ENCODE peak calls at places on chromosomes 5 and 9, in five cellular contexts. N is HCT116, C is H1, E is HepG2, Z is GM12878. U is an unnamed sample.

GRCh38 chr5:625516-625915 is 13.4 kb downstream of the CEP72 start:
- DNase-seq in E (no peak), C (no peak), N (no peak), Z (no peak), U (no peak)

GRCh38 chr5:72347801-72348305 is 27.7 kb downstream of the PTCD2 start:
- DNase-seq in N (peak), E (no peak), C (no peak), Z (no peak), U (no peak)

GRCh38 chr5:90746119-90746518 is 187.5 kb downstream of the ADGRV1 start:
- DNase-seq in E (no peak), Z (no peak), N (no peak), C (no peak), U (no peak)

GRCh38 chr9:132946624-132947295 is 2.3 kb upstream of the TSC1 start:
- DNase-seq in C (no peak), N (no peak), Z (no peak), E (peak), U (no peak)

GRCh38 chr9:135198889-135199288 is 111.4 kb downstream of the OLFM1 start:
- DNase-seq in E (no peak), C (no peak), Z (no peak), N (no peak), U (no peak)

GRCh38 chr5:74851684-74852353 is 14.4 kb downstream of the FAM169A start:
- DNase-seq in Z (peak), E (no peak), C (no peak), N (no peak), U (no peak)

GRCh38 chr9:27352457-27353188 is 55.7 kb upstream of the EQTN start:
- DNase-seq in Z (peak), C (no peak), N (no peak), E (no peak), U (no peak)

GRCh38 chr9:132181796-132182521 is 20.1 kb downstream of the NTNG2 start:
- DNase-seq in E (no peak), Z (no peak), N (no peak), C (no peak), U (no peak)

GRCh38 chr5:153552886-153553285 is 62.4 kb downstream of the GRIA1 start:
- DNase-seq in Z (no peak), C (no peak), E (no peak), N (no peak), U (no peak)

DNA sequence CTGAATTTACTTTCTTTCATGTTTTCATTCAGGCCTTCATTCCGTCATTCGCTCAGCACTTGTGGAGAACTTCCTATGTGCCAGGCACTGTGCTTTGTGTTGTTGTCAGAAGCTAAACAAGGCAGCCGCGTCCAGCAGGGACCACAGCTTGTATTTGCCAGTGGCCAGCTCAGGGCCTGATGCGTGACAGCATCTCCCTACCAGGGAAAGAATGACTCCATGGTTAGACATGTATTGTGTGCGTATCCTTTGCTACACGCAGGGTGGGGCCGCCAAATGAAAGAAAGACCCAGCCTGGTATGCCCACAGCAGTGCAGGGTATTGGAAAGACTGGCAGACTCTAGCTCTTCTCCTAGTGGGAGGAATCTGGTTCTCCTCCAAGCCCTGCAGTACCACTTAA is 4.7 kb upstream of the COL27A1 start:
- DNase-seq in Z (no peak), C (no peak), E (no peak), N (no peak), U (no peak)
- TF ChIP-seq ZNF274 in Z (no peak), C (no peak), E (no peak), N (no peak), U (no peak)

DNA sequence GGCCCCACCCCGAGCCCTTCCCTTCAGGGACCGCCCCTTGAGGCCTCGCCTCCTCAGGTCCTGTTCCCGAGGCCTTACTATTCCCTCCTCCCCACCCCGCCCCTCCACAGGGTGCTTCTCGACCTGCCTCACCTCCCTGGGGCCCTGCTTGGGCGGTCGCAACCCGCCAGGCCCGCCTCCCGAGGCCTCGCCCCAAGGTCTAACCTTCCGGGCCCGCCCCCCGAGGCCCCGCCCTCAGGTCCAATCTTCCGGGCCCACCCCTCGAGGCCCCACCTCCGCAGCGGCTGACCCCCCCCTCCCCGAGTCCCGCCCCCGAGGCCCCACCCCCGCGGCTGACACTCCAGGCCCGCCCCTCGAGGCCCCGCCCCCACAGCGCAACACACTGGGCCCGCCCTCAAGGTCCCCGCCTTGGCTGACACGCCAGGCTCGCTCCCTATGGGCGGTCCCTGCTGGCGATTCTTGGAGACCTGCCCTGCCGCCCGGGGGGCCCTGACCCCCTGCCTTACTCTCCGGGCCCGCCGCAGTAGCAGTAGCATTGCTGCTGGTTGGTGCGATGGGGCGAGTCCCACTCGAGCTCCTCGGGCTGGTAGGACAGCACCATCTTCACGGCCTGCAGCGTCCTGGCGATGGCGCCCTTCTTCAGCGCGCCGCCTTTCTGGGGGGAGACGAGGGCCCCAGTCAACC is 8.2 kb downstream of the PHF19 start:
- DNase-seq in C (peak), E (no peak), Z (peak), N (peak), U (peak)
- H2AFZ ChIP-seq in C (peak), E (no peak), Z (peak), N (no peak), U (peak)

GRCh38 chr9:14349141-14349817 is 35.3 kb upstream of the NFIB start:
- DNase-seq in E (no peak), N (no peak), Z (no peak), C (no peak), U (no peak)
- TF ChIP-seq ZNF274 in E (no peak), N (no peak), Z (no peak), C (no peak), U (no peak)

DNA sequence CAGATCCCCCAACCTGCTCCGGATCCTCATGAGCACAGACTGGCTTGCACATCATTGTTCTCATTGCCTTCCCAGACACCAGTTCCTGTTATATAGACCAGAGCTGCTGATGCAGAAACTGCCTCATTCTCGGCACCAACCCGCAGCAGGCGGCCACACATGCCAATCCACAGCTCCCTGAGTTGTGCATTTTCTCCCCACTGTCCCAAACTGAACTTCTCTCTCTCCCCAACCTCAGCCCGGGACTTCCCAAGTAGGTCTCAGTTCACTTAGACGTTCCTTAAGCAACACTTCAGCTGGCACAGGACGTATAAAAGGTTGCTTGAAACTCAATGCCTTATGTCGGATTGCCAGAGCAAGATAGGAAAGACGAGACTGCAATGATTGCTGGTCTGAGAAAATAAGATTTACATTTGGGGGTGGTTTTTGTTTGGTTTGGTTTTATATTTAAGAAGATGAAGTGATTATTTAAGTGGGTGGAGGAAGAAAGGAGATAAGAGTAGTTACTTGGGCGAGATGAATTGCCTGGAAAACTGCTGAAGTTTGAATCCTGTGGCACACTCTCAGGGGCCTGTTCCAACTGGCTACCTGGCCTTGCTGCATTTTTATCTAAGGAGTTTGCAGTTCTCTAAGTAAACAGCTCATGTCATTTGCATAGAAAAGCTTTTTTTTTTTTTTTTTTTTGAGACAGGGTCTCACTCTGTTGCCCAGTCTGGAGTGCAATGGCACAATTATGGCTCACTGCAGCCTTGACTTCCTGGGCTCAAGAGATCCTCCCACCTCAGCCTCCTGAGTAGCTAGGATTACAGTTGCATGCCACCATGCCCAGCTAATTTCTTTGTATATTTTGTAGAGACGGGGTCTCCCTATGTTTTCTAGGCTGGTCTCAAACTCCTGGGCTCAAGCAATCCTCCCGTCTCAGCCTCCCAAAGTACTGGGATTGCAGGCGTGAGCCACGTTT is 155.4 kb downstream of the GOLPH3 start:
- DNase-seq in E (no peak), N (no peak), C (no peak), Z (no peak), U (no peak)
- H2AFZ ChIP-seq in E (no peak), N (no peak), C (no peak), Z (no peak), U (no peak)

GRCh38 chr9:110844121-110844520 is 175.5 kb downstream of the MUSK start:
- DNase-seq in N (no peak), Z (no peak), C (no peak), E (no peak), U (no peak)
- TF ChIP-seq ZNF274 in N (no peak), Z (no peak), C (no peak), E (no peak), U (no peak)

U was measured in K562.